ENCODE peak calls at places on chromosomes 12 and 14, in four cellular contexts. X is HCT116, K is ovary, M is breast epithelium. W is an unnamed sample.
A peak's percentile ranks its signal among the peaks of the same experiment; 100 is the strongest.

GRCh38 chr14:53668861-53669260 is 287.8 kb downstream of the BMP4 start:
- DNase-seq in X (no peak), K (no peak), M (no peak), W (no peak)

GRCh38 chr14:30223385-30223785 is 295.7 kb upstream of the PRKD1 start:
- DNase-seq in X (peak; percentile 10), K (peak; percentile 55), M (peak; percentile 61), W (no peak)

GRCh38 chr12:5022465-5023061 is 21.1 kb upstream of the KCNA5 start:
- DNase-seq in X (peak; percentile 29), K (no peak), M (no peak), W (no peak)

GRCh38 chr12:115910057-115910456 is 367.4 kb downstream of the MED13L start:
- DNase-seq in X (no peak), K (no peak), M (no peak), W (no peak)

GRCh38 chr12:1807489-1807888 is 12.9 kb upstream of the LRTM2 start:
- DNase-seq in X (no peak), K (no peak), M (no peak), W (no peak)

GRCh38 chr14:95291859-95292542 is 27.7 kb downstream of the CLMN start:
- DNase-seq in X (peak; percentile 21), K (no peak), M (peak; percentile 71), W (no peak)

GRCh38 chr12:121424632-121424992 is 24.7 kb downstream of the RNF34 start:
- DNase-seq in X (no peak), K (no peak), M (no peak), W (no peak)

GRCh38 chr12:92030618-92031017 is 115.0 kb downstream of the BTG1 start:
- DNase-seq in X (no peak), K (peak; percentile 31), M (no peak), W (no peak)

GRCh38 chr12:31629756-31630732 is 29.4 kb upstream of the ETFBKMT start:
- DNase-seq in X (no peak), K (peak; percentile 80), M (no peak), W (no peak)

GRCh38 chr12:95607642-95608041 is 56.4 kb upstream of the USP44 start:
- DNase-seq in X (no peak), K (no peak), M (no peak), W (peak; percentile 5)
- H3K4me1 ChIP-seq in X (peaks cover 23% of the 10 kb centered on the region), K (peaks cover 5% of the 10 kb centered on the region), M (no peaks in the 10 kb centered on the region), W (peaks cover 30% of the 10 kb centered on the region)

GRCh38 chr14:74510955-74511354 is 17.4 kb downstream of the ISCA2 start:
- DNase-seq in X (no peak), K (no peak), M (no peak), W (no peak)
- TF ChIP-seq POLR2A in X (no peak), K (no peak), M (no peak), W (no peak)

DNA sequence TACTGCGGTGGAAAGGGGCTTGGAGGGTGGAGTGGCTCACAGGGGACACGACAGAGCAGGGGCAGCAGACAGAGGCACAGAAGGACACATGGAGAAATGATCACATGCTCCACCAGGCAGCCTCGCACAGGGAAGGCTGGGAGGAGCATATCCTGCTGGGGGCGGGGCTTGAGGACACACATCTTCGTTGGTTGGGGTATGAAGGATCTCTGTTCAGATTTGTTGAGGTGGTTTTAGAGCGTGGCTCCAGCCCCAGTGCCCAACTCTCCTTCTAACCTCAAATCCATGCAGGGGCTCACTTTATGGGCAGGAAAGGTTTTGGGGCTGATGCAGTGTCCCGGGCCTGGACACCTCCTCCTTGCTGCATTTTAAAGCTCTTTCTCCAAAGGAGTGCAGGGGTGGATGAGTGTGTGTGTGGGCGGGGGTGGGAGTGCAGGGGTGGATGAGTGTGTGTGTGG is 741 bp upstream of the P3H3 start:
- DNase-seq in X (peak; percentile 69), K (peak; percentile 90), M (peak; percentile 76), W (peak; percentile 95)
- H3K4me3 ChIP-seq in X (peak overlapping the region; percentile 54), K (peak overlapping the region; percentile 18), M (peak overlapping the region; percentile 88), W (peak overlapping the region; percentile 90)

DNA sequence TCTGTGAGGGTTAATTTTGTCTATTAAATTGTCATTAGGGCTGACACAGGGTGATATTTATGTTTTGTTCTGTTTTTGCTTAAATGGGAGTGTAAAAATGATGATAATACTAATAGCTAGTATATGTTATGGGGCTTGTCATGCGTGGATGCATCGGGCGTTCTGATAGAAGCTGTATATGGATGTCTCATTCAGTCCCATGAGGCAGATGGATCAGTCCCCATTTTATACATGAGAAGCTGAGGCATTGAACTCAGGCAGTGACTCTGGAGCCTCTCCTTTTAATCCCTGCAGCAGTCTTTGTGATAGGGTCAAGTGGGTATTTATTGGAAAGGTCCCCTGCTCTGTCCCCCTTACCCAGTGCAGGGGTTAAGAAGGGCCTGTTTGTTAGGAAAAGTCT is 46.1 kb downstream of the ELK3 start:
- DNase-seq in X (no peak), K (no peak), M (no peak), W (no peak)
- H3K4me1 ChIP-seq in X (no peaks in the 10 kb centered on the region), K (peaks cover 11% of the 10 kb centered on the region), M (peaks cover 24% of the 10 kb centered on the region), W (peaks cover 97% of the 10 kb centered on the region)

GRCh38 chr14:64910847-64911495 is 3.3 kb upstream of the CHURC1 start:
- DNase-seq in X (peak; percentile 39), K (no peak), M (no peak), W (no peak)

GRCh38 chr14:64915025-64915424 is 770 bp downstream of the CHURC1 start:
- DNase-seq in X (no peak), K (no peak), M (no peak), W (no peak)

GRCh38 chr14:64915797-64916196 is 1.5 kb downstream of the CHURC1 start:
- DNase-seq in X (no peak), K (no peak), M (no peak), W (no peak)

GRCh38 chr14:64912256-64912655 is 2.0 kb upstream of the CHURC1 start:
- DNase-seq in X (no peak), K (no peak), M (no peak), W (no peak)

DNA sequence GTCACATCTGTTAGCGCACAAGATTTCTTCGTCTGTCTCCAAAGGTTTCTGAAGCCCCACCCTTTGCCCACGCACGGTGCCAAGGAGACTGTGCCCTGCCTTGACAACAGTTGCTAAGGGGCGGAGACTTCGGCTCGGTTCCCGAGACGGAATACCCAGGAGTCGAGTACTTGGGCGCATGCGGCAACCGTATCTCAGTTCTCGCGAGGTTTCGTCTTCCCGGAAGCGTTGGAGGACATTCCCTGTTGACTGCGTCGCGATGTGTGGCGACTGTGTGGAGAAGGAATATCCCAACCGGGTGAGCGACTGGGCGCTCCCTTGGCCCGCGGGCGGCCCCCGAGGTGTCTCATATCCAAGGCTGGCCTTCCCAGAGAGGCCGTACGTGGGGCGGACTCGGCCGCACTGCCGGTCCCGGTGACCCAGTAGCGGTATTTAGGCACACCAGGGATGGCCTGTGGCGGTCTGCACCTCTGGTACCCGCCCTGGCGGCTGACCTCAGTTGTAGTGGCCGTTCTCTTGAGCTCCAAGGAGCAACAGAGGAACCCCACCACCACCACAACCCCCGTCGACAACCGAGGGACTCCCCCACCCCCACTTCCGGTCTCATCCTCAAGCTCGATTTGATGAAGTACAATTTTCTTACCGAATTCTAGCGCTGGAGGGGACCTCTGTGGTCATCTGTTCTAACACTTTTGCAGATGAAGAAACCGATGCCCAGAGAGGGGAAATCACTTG is at the start of gene CHURC1:
- DNase-seq in X (peak; percentile 98), K (peak; percentile 97), M (peak; percentile 99), W (peak; percentile 100)
- TF ChIP-seq POLR2A in X (peak; percentile 71), K (peak; percentile 87), M (peak; percentile 94), W (peak; percentile 88)

GRCh38 chr14:54882521-54882920 is 20.1 kb downstream of the GCH1 start:
- DNase-seq in X (no peak), K (no peak), M (no peak), W (no peak)
- H3K4me3 ChIP-seq in X (no peak overlapping the region), K (no peak overlapping the region), M (peak overlapping the region; percentile 54), W (peak overlapping the region; percentile 56)

GRCh38 chr12:130765186-130765659 is 49.1 kb upstream of the RIMBP2 start:
- DNase-seq in X (peak; percentile 57), K (no peak), M (no peak), W (no peak)
- H3K4me1 ChIP-seq in X (peaks cover 5% of the 10 kb centered on the region), K (no peaks in the 10 kb centered on the region), M (no peaks in the 10 kb centered on the region), W (no peaks in the 10 kb centered on the region)

DNA sequence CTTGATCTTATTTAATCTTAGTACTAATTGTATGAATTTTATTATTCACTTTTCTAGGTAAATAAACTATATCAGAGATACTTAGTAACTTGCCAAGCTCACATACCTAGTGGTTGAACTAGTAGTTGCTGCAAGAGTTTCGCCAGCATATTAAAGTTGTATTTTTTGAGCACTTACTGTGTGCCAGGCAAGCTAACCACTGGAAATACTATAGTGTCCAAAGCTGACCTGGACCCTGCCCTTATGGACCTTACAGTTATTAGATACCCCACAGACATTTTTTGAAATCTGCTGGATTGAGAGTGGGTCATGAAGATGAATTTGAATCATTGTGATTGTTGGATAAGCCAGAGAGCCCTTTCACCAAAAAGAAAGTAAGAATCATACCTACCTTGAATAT is 125.0 kb downstream of the RAD51B start:
- DNase-seq in X (no peak), K (no peak), M (no peak), W (no peak)
- TF ChIP-seq POLR2A in X (no peak), K (no peak), M (no peak), W (no peak)

GRCh38 chr12:102958073-102958829 is 777 bp downstream of the ASCL1 start:
- DNase-seq in X (no peak), K (no peak), M (no peak), W (no peak)
- H3K4me3 ChIP-seq in X (no peak overlapping the region), K (peak overlapping the region; percentile 13), M (peak overlapping the region; percentile 62), W (peak overlapping the region; percentile 54)

DNA sequence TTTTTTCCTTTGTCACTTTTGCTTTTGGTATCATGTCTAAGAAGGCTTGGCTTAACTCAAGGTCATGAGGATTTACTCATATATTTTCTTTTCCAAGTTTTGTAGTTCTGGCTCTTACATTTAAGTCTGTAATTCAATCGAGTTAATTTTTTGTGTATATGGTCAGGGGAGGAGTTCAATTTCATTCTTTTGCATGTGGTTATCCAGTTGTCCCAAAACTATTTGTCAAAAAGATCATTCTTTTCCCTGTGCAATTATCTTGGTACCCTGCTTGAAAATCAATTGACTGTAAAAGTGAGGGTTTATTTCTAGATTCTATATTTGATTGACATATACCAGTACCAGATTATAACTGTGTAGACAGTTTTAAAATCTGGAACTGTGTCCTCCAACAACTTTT is 10.2 kb downstream of the USP15 start:
- DNase-seq in X (no peak), K (no peak), M (no peak), W (no peak)
- H3K4me1 ChIP-seq in X (peaks cover 10% of the 10 kb centered on the region), K (peaks cover 11% of the 10 kb centered on the region), M (no peaks in the 10 kb centered on the region), W (peaks cover 90% of the 10 kb centered on the region)